ENCODE peak calls at places on chromosomes 3 and 15, in four cellular contexts. J, D, Z and N are unnamed samples.

GRCh38 chr3:9204253-9205005 is 45.0 kb downstream of the SRGAP3 start:
- DNase-seq in D (no peak), J (no peak), Z (peak), N (no peak)

GRCh38 chr15:42184313-42184712 is 23.8 kb downstream of the VPS39 start:
- DNase-seq in Z (no peak), J (no peak), D (peak), N (no peak)

GRCh38 chr15:65952425-65953053 is 83.2 kb downstream of the RAB11A start:
- DNase-seq in D (peak), Z (no peak), J (no peak), N (peak)

GRCh38 chr3:134864644-134865043 is 69.6 kb downstream of the EPHB1 start:
- DNase-seq in Z (no peak), D (no peak), J (no peak), N (no peak)

GRCh38 chr15:70613259-70613658 is 150.1 kb downstream of the UACA start:
- DNase-seq in J (no peak), D (no peak), Z (no peak), N (no peak)

GRCh38 chr3:36991923-36992805 is 767 bp downstream of the EPM2AIP1 start:
- DNase-seq in D (peak), Z (no peak), J (no peak), N (peak)

GRCh38 chr15:100601628-100602063 is 338 bp downstream of the LINS1 start:
- DNase-seq in Z (no peak), J (no peak), D (no peak), N (no peak)

GRCh38 chr3:4680881-4681300 is 187.7 kb downstream of the ITPR1 start:
- DNase-seq in Z (no peak), J (no peak), D (peak), N (no peak)

GRCh38 chr15:33533197-33533596 is 222.4 kb downstream of the RYR3 start:
- DNase-seq in D (no peak), J (no peak), Z (no peak), N (no peak)

GRCh38 chr15:48939686-48940085 is 24.0 kb downstream of the SHC4 start:
- DNase-seq in D (peak), J (no peak), Z (no peak), N (peak)

GRCh38 chr15:38254065-38254883 is 1.6 kb downstream of the SPRED1 start:
- DNase-seq in J (peak), Z (peak), D (peak), N (no peak)

GRCh38 chr3:103181175-103181574 is 746.4 kb downstream of the ZPLD1 start:
- DNase-seq in D (no peak), J (no peak), Z (no peak), N (no peak)

GRCh38 chr3:182325213-182325941 is 467.9 kb upstream of the ATP11B start:
- DNase-seq in D (peak), J (no peak), Z (no peak), N (peak)

GRCh38 chr3:175564335-175564734 is 705.2 kb downstream of the NAALADL2 start:
- DNase-seq in Z (no peak), J (no peak), D (no peak), N (no peak)

GRCh38 chr15:31279221-31280036 is 47.2 kb upstream of the KLF13 start:
- DNase-seq in J (no peak), Z (no peak), D (no peak), N (no peak)

GRCh38 chr15:79132770-79133169 is 42.2 kb upstream of the RASGRF1 start:
- DNase-seq in Z (no peak), J (no peak), D (no peak), N (no peak)

GRCh38 chr15:68420186-68420684 is 11.7 kb downstream of the ITGA11 start:
- DNase-seq in J (no peak), D (no peak), Z (no peak), N (no peak)

GRCh38 chr3:141129049-141130038 is 78.2 kb downstream of the SPSB4 start:
- DNase-seq in Z (no peak), J (no peak), D (no peak), N (no peak)

GRCh38 chr3:36911990-36912804 is 32.7 kb downstream of the TRANK1 start:
- DNase-seq in J (no peak), Z (no peak), D (peak), N (peak)

GRCh38 chr3:73056365-73057150 is 4.9 kb upstream of the EBLN2 start:
- DNase-seq in D (peak), Z (no peak), J (no peak), N (peak)

GRCh38 chr3:45626096-45626887 is 31.7 kb downstream of the LIMD1 start:
- DNase-seq in J (no peak), D (no peak), Z (no peak), N (no peak)

GRCh38 chr3:126567696-126568438 is 9.1 kb upstream of the C3orf22 start:
- DNase-seq in Z (no peak), J (no peak), D (no peak), N (no peak)

GRCh38 chr15:72685925-72686794 is at the start of the genes BBS4 and HIGD2B:
- DNase-seq in Z (no peak), D (peak), J (peak), N (peak)

GRCh38 chr15:68812596-68813548 is 7.8 kb downstream of the ANP32A start:
- DNase-seq in D (peak), Z (no peak), J (no peak), N (no peak)

GRCh38 chr3:142263126-142263525 is 37.7 kb upstream of the GK5 start:
- DNase-seq in Z (no peak), J (no peak), D (no peak), N (no peak)

GRCh38 chr3:33355611-33356010 is 78.4 kb downstream of the FBXL2 start:
- DNase-seq in D (peak), Z (no peak), J (no peak), N (peak)

GRCh38 chr3:172012775-172013174 is 26.6 kb upstream of the FNDC3B start:
- DNase-seq in Z (no peak), D (no peak), J (no peak), N (no peak)